ENCODE peak calls at places on chromosomes 12 and 14, in five cellular contexts. J, F, N, E and K are unnamed samples. For H3K4me1 and H3K9me3, the result is how much of the 10 kb centered on the place peaks cover.

GRCh38 chr12:27034607-27035293 is 12.4 kb downstream of the MED21 start:
- DNase-seq in J (no peak), F (no peak), N (no peak), E (no peak), K (no peak)

GRCh38 chr14:77011226-77011762 is 17.2 kb downstream of the IRF2BPL start:
- DNase-seq in J (peak), F (no peak), N (no peak), E (no peak), K (no peak)

GRCh38 chr14:56799327-56799645 is 11.0 kb downstream of the OTX2 start:
- DNase-seq in J (no peak), F (no peak), N (no peak), E (no peak), K (no peak)

GRCh38 chr12:92759634-92760268 is 57.0 kb downstream of the PLEKHG7 start:
- DNase-seq in J (no peak), F (no peak), N (no peak), E (no peak), K (no peak)

GRCh38 chr14:76336876-76337275 is 39.1 kb upstream of the ESRRB start:
- DNase-seq in J (no peak), F (no peak), N (no peak), E (no peak), K (no peak)

GRCh38 chr12:122788387-122788786 is 14.0 kb downstream of the CCDC62 start:
- DNase-seq in J (no peak), F (no peak), N (no peak), E (no peak), K (no peak)

GRCh38 chr14:22303589-22304195 is 285.3 kb downstream of the DAD1 start:
- DNase-seq in J (no peak), F (no peak), N (no peak), E (no peak), K (no peak)

GRCh38 chr12:65121049-65121955 is at the start of gene WIF1:
- DNase-seq in J (peak), F (peak), N (peak), E (no peak), K (no peak)

GRCh38 chr12:15435597-15435996 is 113.3 kb downstream of the PTPRO start:
- DNase-seq in J (no peak), F (no peak), N (no peak), E (no peak), K (no peak)

GRCh38 chr14:102088012-102088792 is 1.4 kb upstream of the HSP90AA1 start:
- DNase-seq in J (peak), F (peak), N (peak), E (peak), K (peak)

GRCh38 chr12:64792128-64792527 is 32.3 kb upstream of the TBC1D30 start:
- DNase-seq in J (no peak), F (no peak), N (no peak), E (no peak), K (no peak)

GRCh38 chr12:100867639-100868393 is 73.2 kb downstream of the ANO4 start:
- DNase-seq in J (no peak), F (no peak), N (no peak), E (no peak), K (no peak)

GRCh38 chr14:63713058-63713457 is 14.8 kb downstream of the SGPP1 start:
- DNase-seq in J (no peak), F (no peak), N (no peak), E (no peak), K (no peak)

GRCh38 chr14:52961060-52961639 is 10.3 kb upstream of the FERMT2 start:
- DNase-seq in J (peak), F (peak), N (peak), E (peak), K (peak)

GRCh38 chr14:33375781-33376180 is 437.1 kb downstream of the NPAS3 start:
- DNase-seq in J (no peak), F (no peak), N (no peak), E (no peak), K (no peak)

GRCh38 chr14:71714225-71714624 is 218.0 kb upstream of the RGS6 start:
- DNase-seq in J (no peak), F (no peak), N (no peak), E (no peak), K (no peak)

GRCh38 chr12:9742665-9743064 is 9.8 kb upstream of the CLECL1 start:
- DNase-seq in J (peak), F (no peak), N (no peak), E (no peak), K (no peak)

GRCh38 chr14:55458800-55459577 is 18.6 kb upstream of the TBPL2 start:
- DNase-seq in J (no peak), F (no peak), N (no peak), E (no peak), K (no peak)

GRCh38 chr12:130218682-130219081 is 56.4 kb downstream of the FZD10 start:
- DNase-seq in J (no peak), F (no peak), N (no peak), E (no peak), K (no peak)

GRCh38 chr12:116266631-116267349 is 10.7 kb downstream of the MED13L start:
- DNase-seq in J (no peak), F (no peak), N (no peak), E (no peak), K (no peak)

GRCh38 chr14:31939934-31940333 is 137.2 kb upstream of the ARHGAP5 start:
- DNase-seq in J (no peak), F (no peak), N (no peak), E (no peak), K (no peak)

GRCh38 chr12:27865421-27865820 is 85.4 kb upstream of the MANSC4 start:
- DNase-seq in J (no peak), F (no peak), N (no peak), E (no peak), K (no peak)

GRCh38 chr12:26871985-26872384 is 39.0 kb upstream of the ITPR2 start:
- DNase-seq in J (no peak), F (no peak), N (no peak), E (no peak), K (no peak)

GRCh38 chr14:103232831-103233319 is 101.2 kb upstream of the EIF5 start:
- DNase-seq in J (no peak), F (no peak), N (no peak), E (no peak), K (no peak)

GRCh38 chr12:105418232-105418631 is 87.7 kb downstream of the C12orf75 start:
- DNase-seq in J (no peak), F (no peak), N (no peak), E (no peak), K (no peak)

GRCh38 chr12:131370321-131370720 is 340.6 kb upstream of the SFSWAP start:
- DNase-seq in J (no peak), F (no peak), N (no peak), E (no peak), K (no peak)

GRCh38 chr14:69373104-69373503 is 25.0 kb downstream of the ERH start:
- DNase-seq in J (no peak), F (no peak), N (no peak), E (no peak), K (no peak)

GRCh38 chr12:53213348-53213747 is 6.3 kb upstream of the ITGB7 start:
- DNase-seq in J (peak), F (peak), N (peak), E (peak), K (peak)

GRCh38 chr14:91582761-91583160 is 72.7 kb upstream of the PPP4R3A start:
- DNase-seq in J (no peak), F (no peak), N (no peak), E (no peak), K (no peak)

GRCh38 chr12:65492997-65493892 is 214.8 kb downstream of the MSRB3 start:
- DNase-seq in J (no peak), F (no peak), N (no peak), E (no peak), K (no peak)

GRCh38 chr12:111846016-111846415 is 4.0 kb downstream of the MAPKAPK5 start:
- DNase-seq in J (no peak), F (no peak), N (no peak), E (no peak), K (no peak)

GRCh38 chr14:25394356-25394755 is 344.4 kb upstream of the STXBP6 start:
- DNase-seq in J (no peak), F (peak), N (no peak), E (no peak), K (peak)

GRCh38 chr14:88323086-88323519 is at the start of gene KCNK10:
- DNase-seq in J (no peak), F (no peak), N (no peak), E (no peak), K (no peak)

GRCh38 chr14:99809864-99810854 is 16.9 kb downstream of the EML1 start:
- DNase-seq in J (no peak), F (peak), N (no peak), E (peak), K (no peak)

GRCh38 chr12:46208370-46208769 is 60.5 kb downstream of the SLC38A1 start:
- DNase-seq in J (no peak), F (no peak), N (no peak), E (no peak), K (no peak)

GRCh38 chr12:11901687-11902524 is 168.8 kb upstream of the BCL2L14 start:
- DNase-seq in J (no peak), F (no peak), N (no peak), E (no peak), K (no peak)

GRCh38 chr12:125356111-125356510 is 290.9 kb downstream of the AACS start:
- DNase-seq in J (no peak), F (no peak), N (no peak), E (no peak), K (no peak)

GRCh38 chr12:125355614-125356013 is 290.4 kb downstream of the AACS start:
- DNase-seq in J (no peak), F (no peak), N (no peak), E (no peak), K (no peak)

GRCh38 chr12:125357561-125357960 is 292.3 kb downstream of the AACS start:
- DNase-seq in J (no peak), F (no peak), N (no peak), E (no peak), K (no peak)

GRCh38 chr12:125360540-125360939 is 295.3 kb downstream of the AACS start:
- DNase-seq in J (no peak), F (no peak), N (no peak), E (no peak), K (no peak)
- H3K4me1 ChIP-seq in J (under half), F (under half), N (under half), E (under half), K (under half)

DNA sequence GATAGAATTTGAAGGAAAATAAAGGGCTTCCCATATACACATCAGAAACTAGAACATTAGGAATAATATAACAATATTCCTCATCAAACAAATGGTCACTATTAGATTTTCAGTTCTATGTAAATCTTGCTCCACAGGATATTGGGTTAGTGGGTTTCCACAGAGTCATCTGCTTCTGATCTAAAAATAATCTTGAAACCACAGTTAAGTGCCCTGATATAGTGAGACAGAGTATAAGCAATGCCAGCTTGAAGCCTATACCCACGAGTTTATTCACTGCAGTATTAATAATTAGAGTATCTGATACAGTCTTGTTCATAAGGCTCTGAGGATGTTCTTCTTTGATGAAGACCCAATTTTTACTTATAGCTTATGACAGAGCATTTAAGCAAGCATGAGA is 74.5 kb upstream of the ATF7IP start:
- DNase-seq in J (no peak), F (no peak), N (no peak), E (no peak), K (no peak)
- H3K9me3 ChIP-seq in J (under half), F (under half), N (under half), E (under half), K (under half)

GRCh38 chr12:1474567-1475153 is 119.7 kb downstream of the FBXL14 start:
- DNase-seq in J (no peak), F (no peak), N (no peak), E (no peak), K (no peak)

GRCh38 chr12:1473418-1473817 is 121.0 kb downstream of the FBXL14 start:
- DNase-seq in J (peak), F (peak), N (no peak), E (no peak), K (peak)

GRCh38 chr12:1470051-1470450 is 124.3 kb downstream of the FBXL14 start:
- DNase-seq in J (no peak), F (peak), N (no peak), E (no peak), K (peak)

GRCh38 chr12:1471224-1471623 is 123.2 kb downstream of the FBXL14 start:
- DNase-seq in J (no peak), F (no peak), N (no peak), E (no peak), K (no peak)

DNA sequence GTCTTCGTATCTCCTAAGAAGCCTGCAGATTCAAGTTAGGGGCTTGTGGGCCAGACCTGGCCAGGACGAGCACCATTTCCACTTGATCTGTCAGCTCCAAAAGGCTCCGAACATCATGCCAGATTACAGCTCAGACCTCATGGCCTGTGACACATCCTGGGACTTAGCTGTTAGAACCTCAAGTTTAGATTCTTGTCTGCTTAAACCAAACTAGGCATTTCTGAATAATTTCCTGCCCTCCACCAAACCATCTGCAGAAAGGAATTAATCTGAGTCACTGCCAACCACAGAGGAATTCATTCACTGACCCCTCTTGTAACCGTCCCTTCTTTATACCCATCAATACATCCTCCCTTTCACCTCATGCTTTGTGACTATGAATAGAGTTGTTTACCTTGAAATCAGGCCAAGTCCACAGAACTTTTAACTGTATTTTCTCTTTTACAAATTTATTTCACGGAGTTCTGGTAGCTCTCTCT is 120.3 kb downstream of the FBXL14 start:
- DNase-seq in J (no peak), F (no peak), N (no peak), E (no peak), K (no peak)
- H3K4me3 ChIP-seq in J (no peak), F (no peak), N (no peak), E (no peak), K (no peak)

GRCh38 chr14:64761441-64762043 is 57.3 kb downstream of the PLEKHG3 start:
- DNase-seq in J (no peak), F (peak), N (no peak), E (no peak), K (no peak)

GRCh38 chr14:64763801-64764511 is 59.7 kb downstream of the PLEKHG3 start:
- DNase-seq in J (peak), F (peak), N (no peak), E (no peak), K (no peak)

GRCh38 chr14:64763089-64763782 is 59.0 kb downstream of the PLEKHG3 start:
- DNase-seq in J (no peak), F (peak), N (no peak), E (no peak), K (peak)

GRCh38 chr14:64760916-64761315 is 56.7 kb downstream of the PLEKHG3 start:
- DNase-seq in J (no peak), F (no peak), N (no peak), E (no peak), K (no peak)

GRCh38 chr14:64762044-64763034 is 58.1 kb downstream of the PLEKHG3 start:
- DNase-seq in J (peak), F (peak), N (peak), E (peak), K (peak)
- H3K4me1 ChIP-seq in J (under half), F (under half), N (under half), E (half or more), K (half or more)

DNA sequence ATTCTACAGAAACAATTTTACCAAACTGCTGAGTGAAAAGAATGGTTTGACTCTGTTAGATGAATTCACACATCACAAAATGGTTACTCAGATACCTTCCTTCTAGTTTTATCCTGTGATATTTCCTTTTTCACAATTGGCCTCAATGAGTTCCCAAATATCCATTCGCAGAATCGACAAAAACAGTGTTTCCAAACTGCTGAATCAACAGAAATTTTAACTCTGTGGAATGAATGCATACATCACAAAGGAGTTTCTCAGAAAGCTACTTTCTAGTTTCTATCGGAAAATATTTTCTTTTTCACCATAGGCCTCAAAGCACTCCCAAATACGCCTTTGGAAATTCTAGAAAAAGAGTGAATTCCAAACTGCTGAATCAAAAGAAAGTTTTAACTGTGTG is 525.0 kb downstream of the ALG10 start:
- DNase-seq in J (no peak), F (no peak), N (no peak), E (no peak), K (no peak)
- H3K9me3 ChIP-seq in J (half or more), F (under half), N (under half), E (half or more), K (half or more)

DNA sequence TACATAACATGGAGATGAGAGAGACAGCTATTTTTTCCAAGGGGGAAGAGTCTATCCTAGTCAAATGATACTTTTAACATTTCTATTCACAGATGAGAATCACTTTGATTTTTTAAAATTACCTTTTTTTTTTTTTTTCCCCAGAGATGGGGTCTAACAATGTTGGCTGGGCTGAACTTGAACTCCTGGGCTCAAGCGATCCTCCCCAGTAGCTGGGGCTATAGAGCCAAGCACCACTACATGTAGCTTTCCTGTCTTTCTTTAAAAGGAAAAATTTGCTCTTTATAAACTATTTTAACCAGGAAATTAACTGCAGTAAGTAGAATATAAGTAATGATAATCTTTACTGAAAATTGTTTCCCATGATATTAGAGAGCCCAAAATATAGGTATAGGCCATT is 3.3 kb downstream of the PRICKLE1 start:
- DNase-seq in J (no peak), F (no peak), N (no peak), E (no peak), K (no peak)
- H3K4me3 ChIP-seq in J (no peak), F (no peak), N (no peak), E (no peak), K (no peak)

DNA sequence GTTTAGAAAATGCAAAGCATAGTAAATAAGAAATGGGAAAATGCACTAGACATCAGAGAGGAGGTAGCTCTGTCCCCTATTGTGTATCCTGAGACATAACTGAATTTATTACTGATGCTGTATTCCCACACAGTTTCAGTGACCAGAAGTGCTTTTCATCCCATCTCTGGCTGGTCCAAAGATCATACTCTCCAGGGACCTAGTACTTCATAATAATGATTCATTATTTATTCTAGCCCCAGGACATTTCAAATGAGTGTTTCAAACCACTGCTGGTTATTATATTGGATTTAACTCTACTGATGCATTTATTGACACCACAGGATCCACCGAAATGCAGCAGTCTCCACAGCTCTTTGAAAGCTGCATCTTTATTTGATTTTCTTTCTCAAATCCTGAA is 163.3 kb downstream of the PAWR start:
- DNase-seq in J (no peak), F (no peak), N (no peak), E (no peak), K (no peak)
- H3K4me1 ChIP-seq in J (under half), F (under half), N (under half), E (under half), K (under half)

GRCh38 chr14:28163261-28163660 is 603.3 kb upstream of the FOXG1 start:
- DNase-seq in J (no peak), F (no peak), N (no peak), E (no peak), K (no peak)
- H3K9me3 ChIP-seq in J (under half), F (under half), N (under half), E (under half), K (under half)

DNA sequence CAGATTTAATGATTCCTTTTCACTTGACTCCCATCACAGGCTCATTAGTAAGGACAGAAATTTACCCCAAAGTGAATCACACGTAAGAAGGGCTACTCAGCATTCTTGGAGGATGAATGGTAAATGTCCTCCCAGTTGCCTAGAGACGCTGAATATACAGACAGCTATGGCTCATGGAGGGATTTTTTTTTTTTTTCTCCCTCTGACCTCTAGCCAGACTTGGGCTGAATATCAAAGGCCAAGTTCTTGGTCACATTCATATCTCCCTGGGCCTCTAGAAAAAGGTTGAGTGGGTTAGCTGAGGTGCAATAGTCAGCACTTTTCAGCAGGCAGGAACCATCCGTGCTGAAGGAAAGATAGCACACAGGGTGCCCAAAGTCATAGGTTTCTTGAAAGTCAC is 77.5 kb downstream of the PHLDA1 start:
- DNase-seq in J (no peak), F (no peak), N (no peak), E (no peak), K (no peak)
- H3K4me3 ChIP-seq in J (no peak), F (no peak), N (no peak), E (no peak), K (no peak)